ENCODE peak calls at places on chromosome 14, in six cellular contexts. H is IMR-90, I is H9, F is H1, O is mesenchymal stem cell, L is neuronal stem cell. G is an unnamed sample.
A peak's percentile ranks its signal among the peaks of the same experiment; 100 is the strongest.

GRCh38 chr14:24435192-24435810 is 5.5 kb downstream of the KHNYN start:
- DNase-seq in H (no peak), I (no peak), F (no peak), O (no peak), L (no peak), G (no peak)

GRCh38 chr14:74583689-74584434 is 28.2 kb downstream of the LTBP2 start:
- DNase-seq in H (peak; percentile 92), I (no peak), F (no peak), O (peak; percentile 73), L (no peak), G (peak; percentile 79)

GRCh38 chr14:96362071-96362964 is 823 bp downstream of the ATG2B start:
- DNase-seq in H (peak; percentile 30), I (no peak), F (no peak), O (peak; percentile 66), L (no peak), G (peak; percentile 75)

GRCh38 chr14:20801726-20802125 is 918 bp downstream of the RNASE1 start:
- DNase-seq in H (no peak), I (no peak), F (no peak), O (no peak), L (no peak), G (no peak)

GRCh38 chr14:85444685-85445084 is 85.3 kb upstream of the FLRT2 start:
- DNase-seq in H (peak; percentile 25), I (no peak), F (no peak), O (peak; percentile 84), L (no peak), G (no peak)

GRCh38 chr14:104223810-104224515 is 85.6 kb downstream of the KIF26A start:
- DNase-seq in H (no peak), I (no peak), F (no peak), O (peak; percentile 28), L (no peak), G (no peak)

GRCh38 chr14:43449291-43449690 is 1057.8 kb downstream of the FSCB start:
- DNase-seq in H (no peak), I (no peak), F (no peak), O (no peak), L (no peak), G (no peak)

GRCh38 chr14:83419420-83419819 is 1885.8 kb upstream of the SEL1L start:
- DNase-seq in H (no peak), I (no peak), F (no peak), O (no peak), L (no peak), G (no peak)

GRCh38 chr14:60051690-60052324 is 39.9 kb upstream of the PCNX4 start:
- DNase-seq in H (peak; percentile 0), I (no peak), F (no peak), O (no peak), L (no peak), G (no peak)

GRCh38 chr14:41761204-41761603 is 154.5 kb downstream of the LRFN5 start:
- DNase-seq in H (no peak), I (no peak), F (no peak), O (no peak), L (no peak), G (no peak)

GRCh38 chr14:69043598-69044267 is 64.6 kb upstream of the ACTN1 start:
- DNase-seq in H (peak; percentile 77), I (no peak), F (no peak), O (peak; percentile 70), L (no peak), G (no peak)

GRCh38 chr14:77053046-77053841 is 24.7 kb upstream of the IRF2BPL start:
- DNase-seq in H (peak; percentile 76), I (peak; percentile 88), F (peak; percentile 70), O (peak; percentile 89), L (peak; percentile 68), G (peak; percentile 78)

GRCh38 chr14:96053600-96054381 is 14.6 kb downstream of the C14orf132 start:
- DNase-seq in H (peak; percentile 99), I (no peak), F (no peak), O (peak; percentile 95), L (no peak), G (no peak)

GRCh38 chr14:77761205-77761931 is 412 bp upstream of the SNW1 start:
- DNase-seq in H (peak; percentile 36), I (peak; percentile 64), F (no peak), O (peak; percentile 53), L (no peak), G (peak; percentile 99)

DNA sequence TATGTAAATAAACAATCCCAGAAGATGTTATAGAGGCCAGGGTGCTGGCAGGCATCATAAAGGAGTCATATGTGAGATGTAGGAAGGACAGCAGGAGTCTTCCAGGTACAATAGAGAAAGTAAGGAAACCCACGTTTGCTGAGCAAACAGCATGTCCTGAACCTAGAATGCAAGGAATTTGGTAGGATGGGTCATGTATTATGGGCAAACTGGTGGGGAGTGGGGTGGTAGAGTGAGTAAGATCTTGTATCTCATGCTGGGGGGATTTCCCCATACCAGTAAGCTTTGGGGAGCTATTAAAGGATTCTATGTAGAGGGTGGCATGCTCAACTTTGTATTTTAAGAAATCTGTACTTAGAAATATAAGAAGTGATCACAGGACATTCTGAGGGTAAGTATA is 41.0 kb downstream of the CDKL1 start:
- DNase-seq in H (no peak), I (no peak), F (no peak), O (no peak), L (no peak), G (no peak)
- H3K14ac ChIP-seq in H (no peak overlapping the region), I (no peak overlapping the region), F (no peak overlapping the region), O (no peak overlapping the region), L (no peak overlapping the region), G (no peak overlapping the region)

GRCh38 chr14:56796259-56796658 is 14.0 kb downstream of the OTX2 start:
- DNase-seq in H (no peak), I (no peak), F (no peak), O (no peak), L (no peak), G (no peak)
- H2BK5ac ChIP-seq in H (no peak overlapping the region), I (no peak overlapping the region), F (no peak overlapping the region), O (no peak overlapping the region), L (no peak overlapping the region), G (no peak overlapping the region)

DNA sequence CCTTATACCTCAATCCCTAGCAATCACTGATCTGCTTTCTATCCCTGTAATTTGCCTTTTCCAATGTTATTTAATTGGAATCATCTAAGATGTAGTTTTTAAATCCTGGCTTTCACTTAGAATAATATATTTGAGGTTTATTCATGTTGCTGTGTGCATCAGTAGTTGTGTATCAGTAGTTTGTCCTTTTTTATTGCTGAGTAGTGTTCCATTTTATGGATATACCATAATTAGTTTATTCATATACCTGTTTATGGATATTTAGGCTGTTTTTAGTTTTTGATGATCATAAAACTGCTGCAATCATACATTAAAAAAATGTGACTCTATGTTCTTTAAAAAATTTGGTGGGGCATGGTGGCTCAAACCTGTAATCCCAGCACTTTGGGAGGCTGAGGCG is 43.7 kb downstream of the FUT8 start:
- DNase-seq in H (no peak), I (no peak), F (no peak), O (no peak), L (no peak), G (no peak)
- H3K14ac ChIP-seq in H (no peak overlapping the region), I (no peak overlapping the region), F (no peak overlapping the region), O (no peak overlapping the region), L (no peak overlapping the region), G (no peak overlapping the region)

GRCh38 chr14:34059925-34060746 is 109.3 kb upstream of the EGLN3 start:
- DNase-seq in H (peak; percentile 50), I (peak; percentile 75), F (no peak), O (peak; percentile 73), L (peak; percentile 66), G (peak; percentile 93)

GRCh38 chr14:34062353-34062973 is 111.6 kb upstream of the EGLN3 start:
- DNase-seq in H (no peak), I (no peak), F (no peak), O (no peak), L (no peak), G (no peak)

GRCh38 chr14:34058510-34058909 is 107.6 kb upstream of the EGLN3 start:
- DNase-seq in H (no peak), I (no peak), F (no peak), O (no peak), L (no peak), G (no peak)

GRCh38 chr14:34060747-34061050 is 109.8 kb upstream of the EGLN3 start:
- DNase-seq in H (no peak), I (no peak), F (no peak), O (no peak), L (no peak), G (peak; percentile 95)

GRCh38 chr14:34059037-34059924 is 108.4 kb upstream of the EGLN3 start:
- DNase-seq in H (no peak), I (no peak), F (no peak), O (peak; percentile 31), L (no peak), G (peak; percentile 21)
- H2BK5ac ChIP-seq in H (peak overlapping the region; percentile 61), I (no peak overlapping the region), F (no peak overlapping the region), O (peak overlapping the region; percentile 78), L (peak overlapping the region; percentile 84), G (peak overlapping the region; percentile 62)

GRCh38 chr14:100659345-100660001 is 67.2 kb upstream of the DLK1 start:
- DNase-seq in H (no peak), I (no peak), F (no peak), O (no peak), L (no peak), G (no peak)
- H3K14ac ChIP-seq in H (no peak overlapping the region), I (no peak overlapping the region), F (no peak overlapping the region), O (no peak overlapping the region), L (no peak overlapping the region), G (no peak overlapping the region)

DNA sequence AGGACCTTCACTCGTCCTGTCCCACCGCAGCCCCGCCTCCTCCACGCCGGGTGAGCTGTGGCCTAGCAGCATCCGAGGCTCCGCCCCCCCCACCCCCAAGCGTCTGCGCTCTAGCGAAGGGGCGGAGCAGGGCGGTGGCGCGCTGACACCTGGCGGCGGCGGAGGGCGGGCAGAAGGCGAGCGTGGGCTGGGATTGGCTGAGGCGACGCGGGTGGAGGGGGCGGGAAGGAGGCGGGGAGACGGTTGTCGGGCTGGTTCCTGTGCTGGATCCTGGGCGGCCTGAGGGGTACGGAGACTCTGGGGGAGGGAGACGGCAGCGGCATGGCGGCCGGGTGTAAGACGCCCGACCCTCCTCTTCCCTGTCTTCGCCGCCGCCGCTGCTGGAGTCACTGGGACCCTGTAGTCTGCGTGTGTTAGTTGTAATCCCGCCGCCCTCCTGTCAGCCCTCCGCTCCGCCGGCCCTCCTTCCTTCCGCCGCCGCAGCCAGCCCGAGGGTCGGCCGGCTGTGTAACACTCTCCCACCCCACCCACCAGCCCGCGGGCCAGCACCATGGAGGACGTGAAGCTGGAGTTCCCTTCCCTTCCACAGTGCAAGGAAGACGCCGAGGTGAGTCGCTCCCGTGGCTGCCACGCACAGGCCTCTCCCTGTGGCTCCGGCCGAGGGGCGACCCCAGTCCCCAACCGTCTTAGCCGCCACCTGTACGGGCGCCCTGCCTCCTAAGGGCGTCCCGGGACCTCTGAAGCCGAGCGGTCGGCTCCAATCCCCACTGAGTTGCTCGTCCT is at the start of gene STYX:
- DNase-seq in H (peak; percentile 96), I (peak; percentile 100), F (peak; percentile 97), O (peak; percentile 98), L (peak; percentile 97), G (peak; percentile 99)
- H2BK5ac ChIP-seq in H (peak within 1 kb of the TSS; percentile 49), I (no peak within 1 kb of the TSS), F (peak within 1 kb of the TSS; percentile 91), O (peak within 1 kb of the TSS; percentile 20), L (no peak within 1 kb of the TSS), G (peak within 1 kb of the TSS; percentile 92)

DNA sequence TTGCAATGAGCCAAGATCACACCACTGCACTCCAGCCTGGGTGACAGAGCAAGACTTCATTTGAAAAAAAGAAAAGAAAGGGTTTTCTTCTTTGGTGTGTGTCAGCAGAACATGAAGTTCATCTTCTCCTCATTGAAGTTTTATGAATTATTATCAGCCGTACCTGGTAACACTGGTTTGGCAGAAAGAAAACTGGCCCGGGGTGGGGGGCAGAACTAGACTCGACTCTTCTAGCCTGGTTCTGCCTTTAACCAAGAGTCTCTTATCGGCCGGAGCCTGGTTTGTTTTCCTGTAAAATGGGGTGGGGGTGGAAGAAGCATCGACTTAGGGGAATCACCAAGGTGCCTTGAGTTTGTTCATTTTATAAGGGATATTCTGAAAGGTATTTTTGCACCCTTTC is 64.1 kb downstream of the TECPR2 start:
- DNase-seq in H (no peak), I (no peak), F (no peak), O (no peak), L (no peak), G (no peak)
- H3K14ac ChIP-seq in H (no peak overlapping the region), I (no peak overlapping the region), F (no peak overlapping the region), O (no peak overlapping the region), L (no peak overlapping the region), G (no peak overlapping the region)